ENCODE peak calls at places on chromosomes 16 and 17, in ten cellular contexts. One of them, this sample, is unnamed.
A peak's percentile ranks its signal among the peaks of the same experiment; 100 is the strongest.

GRCh38 chr17:55783684-55784245 is 32.9 kb downstream of the PCTP start:
- DNase-seq in sigmoid colon: peak; percentile 88
- DNase-seq in tibial nerve: peak; percentile 48
- DNase-seq in A549: no peak
- DNase-seq in suprapubic skin: peak; percentile 95
- DNase-seq in heart left ventricle: peak; percentile 86
- DNase-seq in body of pancreas: peak; percentile 31
- DNase-seq in stomach: peak; percentile 35
- DNase-seq in ovary: no peak
- DNase-seq in transverse colon: peak; percentile 46
- DNase-seq in this sample: no peak

GRCh38 chr16:11768850-11769249 is 26.2 kb upstream of the TXNDC11 start:
- DNase-seq in sigmoid colon: no peak
- DNase-seq in tibial nerve: no peak
- DNase-seq in A549: no peak
- DNase-seq in suprapubic skin: no peak
- DNase-seq in heart left ventricle: no peak
- DNase-seq in body of pancreas: no peak
- DNase-seq in stomach: no peak
- DNase-seq in ovary: no peak
- DNase-seq in transverse colon: no peak
- DNase-seq in this sample: no peak

GRCh38 chr17:43125967-43126910 is 1.1 kb upstream of the BRCA1 start:
- DNase-seq in sigmoid colon: peak; percentile 66
- DNase-seq in tibial nerve: no peak
- DNase-seq in A549: no peak
- DNase-seq in suprapubic skin: peak; percentile 70
- DNase-seq in heart left ventricle: peak; percentile 65
- DNase-seq in body of pancreas: no peak
- DNase-seq in stomach: no peak
- DNase-seq in ovary: peak; percentile 47
- DNase-seq in transverse colon: peak; percentile 14
- DNase-seq in this sample: peak; percentile 80

GRCh38 chr17:69716571-69716970 is 302.1 kb downstream of the MAP2K6 start:
- DNase-seq in sigmoid colon: no peak
- DNase-seq in tibial nerve: no peak
- DNase-seq in A549: no peak
- DNase-seq in suprapubic skin: no peak
- DNase-seq in heart left ventricle: no peak
- DNase-seq in body of pancreas: no peak
- DNase-seq in stomach: no peak
- DNase-seq in ovary: no peak
- DNase-seq in transverse colon: no peak
- DNase-seq in this sample: no peak

GRCh38 chr16:11256657-11257130 is 690 bp upstream of the SOCS1 start:
- DNase-seq in sigmoid colon: peak; percentile 82
- DNase-seq in tibial nerve: peak; percentile 47
- DNase-seq in A549: peak; percentile 48
- DNase-seq in suprapubic skin: peak; percentile 90
- DNase-seq in heart left ventricle: peak; percentile 87
- DNase-seq in body of pancreas: peak; percentile 66
- DNase-seq in stomach: peak; percentile 69
- DNase-seq in ovary: peak; percentile 80
- DNase-seq in transverse colon: peak; percentile 70
- DNase-seq in this sample: no peak

GRCh38 chr16:81932668-81933067 is 78.6 kb downstream of the SDR42E1 start:
- DNase-seq in sigmoid colon: no peak
- DNase-seq in tibial nerve: no peak
- DNase-seq in A549: no peak
- DNase-seq in suprapubic skin: peak; percentile 55
- DNase-seq in heart left ventricle: no peak
- DNase-seq in body of pancreas: no peak
- DNase-seq in stomach: no peak
- DNase-seq in ovary: no peak
- DNase-seq in transverse colon: no peak
- DNase-seq in this sample: no peak

GRCh38 chr17:31126318-31126717 is 31.5 kb downstream of the NF1 start:
- DNase-seq in sigmoid colon: no peak
- DNase-seq in tibial nerve: no peak
- DNase-seq in A549: no peak
- DNase-seq in suprapubic skin: no peak
- DNase-seq in heart left ventricle: no peak
- DNase-seq in body of pancreas: no peak
- DNase-seq in stomach: no peak
- DNase-seq in ovary: no peak
- DNase-seq in transverse colon: no peak
- DNase-seq in this sample: no peak

GRCh38 chr17:17445925-17446665 is 30.7 kb upstream of the MED9 start:
- DNase-seq in sigmoid colon: no peak
- DNase-seq in tibial nerve: peak; percentile 67
- DNase-seq in A549: peak; percentile 98
- DNase-seq in suprapubic skin: peak; percentile 87
- DNase-seq in heart left ventricle: no peak
- DNase-seq in body of pancreas: peak; percentile 66
- DNase-seq in stomach: peak; percentile 83
- DNase-seq in ovary: no peak
- DNase-seq in transverse colon: peak; percentile 51
- DNase-seq in this sample: no peak

GRCh38 chr17:14014647-14015046 is 54.7 kb upstream of the COX10 start:
- DNase-seq in sigmoid colon: no peak
- DNase-seq in tibial nerve: no peak
- DNase-seq in A549: no peak
- DNase-seq in suprapubic skin: no peak
- DNase-seq in heart left ventricle: no peak
- DNase-seq in body of pancreas: no peak
- DNase-seq in stomach: no peak
- DNase-seq in ovary: no peak
- DNase-seq in transverse colon: no peak
- DNase-seq in this sample: no peak
- TF ChIP-seq POLR2A in sigmoid colon: no peak
- TF ChIP-seq POLR2A in tibial nerve: no peak
- TF ChIP-seq POLR2A in A549: no peak
- TF ChIP-seq POLR2A in suprapubic skin: no peak
- TF ChIP-seq POLR2A in heart left ventricle: no peak
- TF ChIP-seq POLR2A in body of pancreas: no peak
- TF ChIP-seq POLR2A in stomach: no peak
- TF ChIP-seq POLR2A in ovary: no peak
- TF ChIP-seq POLR2A in transverse colon: no peak
- TF ChIP-seq POLR2A in this sample: no peak

GRCh38 chr17:40534431-40535189 is 30.7 kb downstream of the CCR7 start:
- DNase-seq in sigmoid colon: peak; percentile 49
- DNase-seq in tibial nerve: no peak
- DNase-seq in A549: peak; percentile 75
- DNase-seq in suprapubic skin: no peak
- DNase-seq in heart left ventricle: no peak
- DNase-seq in body of pancreas: no peak
- DNase-seq in stomach: no peak
- DNase-seq in ovary: peak; percentile 63
- DNase-seq in transverse colon: no peak
- DNase-seq in this sample: peak; percentile 70

GRCh38 chr17:40532520-40533253 is 31.3 kb upstream of the TNS4 start:
- DNase-seq in sigmoid colon: peak; percentile 37
- DNase-seq in tibial nerve: peak; percentile 9
- DNase-seq in A549: peak; percentile 63
- DNase-seq in suprapubic skin: peak; percentile 43
- DNase-seq in heart left ventricle: no peak
- DNase-seq in body of pancreas: no peak
- DNase-seq in stomach: no peak
- DNase-seq in ovary: peak; percentile 25
- DNase-seq in transverse colon: no peak
- DNase-seq in this sample: peak; percentile 22

GRCh38 chr17:40535438-40535837 is 29.8 kb downstream of the CCR7 start:
- DNase-seq in sigmoid colon: no peak
- DNase-seq in tibial nerve: no peak
- DNase-seq in A549: no peak
- DNase-seq in suprapubic skin: no peak
- DNase-seq in heart left ventricle: no peak
- DNase-seq in body of pancreas: no peak
- DNase-seq in stomach: no peak
- DNase-seq in ovary: no peak
- DNase-seq in transverse colon: no peak
- DNase-seq in this sample: no peak

GRCh38 chr17:40535924-40536717 is 29.2 kb downstream of the CCR7 start:
- DNase-seq in sigmoid colon: peak; percentile 71
- DNase-seq in tibial nerve: no peak
- DNase-seq in A549: no peak
- DNase-seq in suprapubic skin: no peak
- DNase-seq in heart left ventricle: no peak
- DNase-seq in body of pancreas: no peak
- DNase-seq in stomach: no peak
- DNase-seq in ovary: peak; percentile 63
- DNase-seq in transverse colon: no peak
- DNase-seq in this sample: peak; percentile 85

DNA sequence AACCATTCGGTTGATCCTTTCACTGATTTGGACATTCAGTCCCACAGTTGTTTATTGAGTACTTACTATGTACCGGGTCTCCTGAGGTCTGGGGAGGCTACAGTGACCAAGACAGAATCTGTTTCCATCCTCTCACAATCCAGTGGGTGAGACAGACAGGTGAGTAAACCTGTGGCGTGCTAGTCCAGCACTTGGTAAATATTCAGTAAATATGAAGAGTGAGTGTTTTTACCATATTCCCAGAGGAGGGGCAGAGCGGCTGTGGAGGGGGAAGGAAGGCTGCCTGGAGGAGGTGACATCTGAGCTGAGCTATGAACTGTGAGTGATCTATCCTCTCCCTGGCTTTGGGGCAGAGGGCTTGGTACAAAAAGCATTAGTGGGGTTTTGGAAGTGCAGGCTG is 31.4 kb downstream of the CCR7 start:
- DNase-seq in sigmoid colon: peak; percentile 54
- DNase-seq in tibial nerve: no peak
- DNase-seq in A549: peak; percentile 71
- DNase-seq in suprapubic skin: no peak
- DNase-seq in heart left ventricle: no peak
- DNase-seq in body of pancreas: no peak
- DNase-seq in stomach: no peak
- DNase-seq in ovary: peak; percentile 40
- DNase-seq in transverse colon: no peak
- DNase-seq in this sample: peak; percentile 51
- H3K4me1 ChIP-seq in sigmoid colon: peaks cover 53% of the 10 kb centered on the region
- H3K4me1 ChIP-seq in tibial nerve: no peaks in the 10 kb centered on the region
- H3K4me1 ChIP-seq in A549: peaks cover 83% of the 10 kb centered on the region
- H3K4me1 ChIP-seq in suprapubic skin: peaks cover 76% of the 10 kb centered on the region
- H3K4me1 ChIP-seq in heart left ventricle: peaks cover 31% of the 10 kb centered on the region
- H3K4me1 ChIP-seq in body of pancreas: peaks cover 28% of the 10 kb centered on the region
- H3K4me1 ChIP-seq in stomach: peaks cover 64% of the 10 kb centered on the region
- H3K4me1 ChIP-seq in ovary: peaks cover 25% of the 10 kb centered on the region
- H3K4me1 ChIP-seq in transverse colon: peaks cover 46% of the 10 kb centered on the region
- H3K4me1 ChIP-seq in this sample: peaks cover 86% of the 10 kb centered on the region

GRCh38 chr17:40035162-40035559 is 19.0 kb downstream of the MED24 start:
- DNase-seq in sigmoid colon: no peak
- DNase-seq in tibial nerve: no peak
- DNase-seq in A549: peak; percentile 60
- DNase-seq in suprapubic skin: no peak
- DNase-seq in heart left ventricle: peak; percentile 33
- DNase-seq in body of pancreas: peak; percentile 31
- DNase-seq in stomach: no peak
- DNase-seq in ovary: no peak
- DNase-seq in transverse colon: peak; percentile 64
- DNase-seq in this sample: no peak

GRCh38 chr17:40033339-40033738 is 18.1 kb downstream of the CSF3 start:
- DNase-seq in sigmoid colon: no peak
- DNase-seq in tibial nerve: no peak
- DNase-seq in A549: no peak
- DNase-seq in suprapubic skin: no peak
- DNase-seq in heart left ventricle: peak; percentile 28
- DNase-seq in body of pancreas: peak; percentile 79
- DNase-seq in stomach: no peak
- DNase-seq in ovary: no peak
- DNase-seq in transverse colon: no peak
- DNase-seq in this sample: no peak

GRCh38 chr17:40031706-40032105 is 16.5 kb downstream of the CSF3 start:
- DNase-seq in sigmoid colon: no peak
- DNase-seq in tibial nerve: no peak
- DNase-seq in A549: no peak
- DNase-seq in suprapubic skin: no peak
- DNase-seq in heart left ventricle: peak; percentile 8
- DNase-seq in body of pancreas: peak; percentile 63
- DNase-seq in stomach: no peak
- DNase-seq in ovary: no peak
- DNase-seq in transverse colon: no peak
- DNase-seq in this sample: no peak

GRCh38 chr17:40032322-40033320 is 17.4 kb downstream of the CSF3 start:
- DNase-seq in sigmoid colon: peak; percentile 83
- DNase-seq in tibial nerve: no peak
- DNase-seq in A549: no peak
- DNase-seq in suprapubic skin: no peak
- DNase-seq in heart left ventricle: peak; percentile 69
- DNase-seq in body of pancreas: peak; percentile 99
- DNase-seq in stomach: peak; percentile 96
- DNase-seq in ovary: no peak
- DNase-seq in transverse colon: peak; percentile 91
- DNase-seq in this sample: no peak

DNA sequence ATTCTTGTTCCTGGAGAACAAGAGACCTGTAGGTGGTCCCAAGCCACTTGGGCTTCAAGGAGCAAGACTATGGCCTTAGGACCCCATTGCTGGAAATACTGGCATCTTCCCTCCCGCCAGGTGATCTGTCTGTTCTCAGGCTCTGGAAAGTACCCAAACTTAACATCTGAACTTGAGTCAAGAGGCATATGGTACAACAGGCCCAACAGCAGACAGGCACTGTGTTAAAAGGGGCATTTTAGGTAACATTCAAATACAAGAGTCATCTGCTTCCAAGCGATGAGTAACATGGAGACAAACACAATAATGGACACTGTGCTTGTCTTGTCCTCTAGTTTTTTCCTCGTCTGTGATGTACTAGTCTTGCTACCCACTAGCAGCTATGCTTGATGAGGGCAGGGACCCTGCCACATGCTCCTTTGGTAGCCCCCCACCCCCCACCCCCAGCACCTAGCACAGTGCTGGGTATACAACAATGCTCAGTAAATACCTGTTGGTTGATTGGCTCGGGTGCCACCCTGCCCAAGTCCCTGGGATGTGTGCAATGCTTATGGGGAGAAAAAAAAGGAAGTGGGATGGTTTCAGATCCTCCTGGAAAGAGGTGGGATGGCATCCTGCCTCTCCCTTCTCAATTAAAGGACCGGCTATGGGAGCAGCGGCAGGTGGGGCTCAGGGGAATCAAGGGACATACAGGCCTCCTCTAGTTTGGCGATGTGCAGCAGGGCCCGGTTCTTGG is 19.4 kb downstream of the CSF3 start:
- DNase-seq in sigmoid colon: no peak
- DNase-seq in tibial nerve: no peak
- DNase-seq in A549: no peak
- DNase-seq in suprapubic skin: no peak
- DNase-seq in heart left ventricle: peak; percentile 4
- DNase-seq in body of pancreas: no peak
- DNase-seq in stomach: no peak
- DNase-seq in ovary: no peak
- DNase-seq in transverse colon: no peak
- DNase-seq in this sample: no peak
- H3K27ac ChIP-seq in sigmoid colon: peak overlapping the region; percentile 86
- H3K27ac ChIP-seq in tibial nerve: no peak overlapping the region
- H3K27ac ChIP-seq in A549: no peak overlapping the region
- H3K27ac ChIP-seq in suprapubic skin: no peak overlapping the region
- H3K27ac ChIP-seq in heart left ventricle: no peak overlapping the region
- H3K27ac ChIP-seq in body of pancreas: peak overlapping the region; percentile 94
- H3K27ac ChIP-seq in stomach: no peak overlapping the region
- H3K27ac ChIP-seq in ovary: no peak overlapping the region
- H3K27ac ChIP-seq in transverse colon: no peak overlapping the region
- H3K27ac ChIP-seq in this sample: no peak overlapping the region

DNA sequence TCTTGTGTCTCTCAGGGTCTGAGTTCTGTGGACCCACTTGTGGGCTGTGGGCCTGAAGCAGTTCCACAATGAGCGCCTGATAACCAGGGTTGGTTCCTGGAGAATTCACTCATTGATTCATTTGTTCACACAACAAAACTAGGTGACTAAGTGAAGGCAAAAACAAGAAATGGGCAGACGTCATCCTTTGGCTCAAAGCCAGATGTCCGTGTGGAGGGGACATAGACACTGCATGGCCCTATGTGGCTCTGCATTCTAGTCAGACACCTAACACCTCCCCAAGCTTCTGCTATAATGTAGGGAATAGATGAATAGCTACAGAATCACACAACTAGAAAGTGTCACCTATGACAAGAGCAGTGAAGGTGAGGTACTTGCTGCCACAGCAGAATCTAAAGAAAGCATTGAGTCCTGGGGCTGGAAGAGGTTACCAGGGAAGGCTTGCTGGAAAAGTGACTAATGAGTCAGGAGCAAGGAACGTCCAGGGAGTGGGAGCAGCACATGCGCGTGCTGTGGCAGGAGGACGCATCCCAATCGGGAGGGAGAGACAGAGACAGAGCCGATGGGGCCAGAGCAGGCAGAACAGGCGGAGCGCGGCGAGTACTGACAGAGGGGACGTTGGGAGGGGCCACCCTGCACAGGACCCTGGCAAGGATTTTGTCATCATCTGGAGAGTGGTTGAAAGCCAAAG is 58.9 kb downstream of the CES1 start:
- DNase-seq in sigmoid colon: no peak
- DNase-seq in tibial nerve: no peak
- DNase-seq in A549: peak; percentile 38
- DNase-seq in suprapubic skin: no peak
- DNase-seq in heart left ventricle: no peak
- DNase-seq in body of pancreas: no peak
- DNase-seq in stomach: no peak
- DNase-seq in ovary: no peak
- DNase-seq in transverse colon: no peak
- DNase-seq in this sample: no peak
- TF ChIP-seq POLR2A in sigmoid colon: no peak
- TF ChIP-seq POLR2A in tibial nerve: no peak
- TF ChIP-seq POLR2A in A549: no peak
- TF ChIP-seq POLR2A in suprapubic skin: no peak
- TF ChIP-seq POLR2A in heart left ventricle: no peak
- TF ChIP-seq POLR2A in body of pancreas: no peak
- TF ChIP-seq POLR2A in stomach: no peak
- TF ChIP-seq POLR2A in ovary: no peak
- TF ChIP-seq POLR2A in transverse colon: no peak
- TF ChIP-seq POLR2A in this sample: no peak